ENCODE peak calls at places on chromosome 20, in seven cellular contexts. C is left ventricle myocardium inferior, J is GM23338, U is AG10803, I is tibial artery, N is PC-3, G is WERI-Rb-1. H is an unnamed sample.

GRCh38 chr20:59063358-59064213 is 21.0 kb upstream of the PRELID3B start:
- DNase-seq in N (no peak), U (peak), G (peak), J (no peak), I (no peak), C (peak), H (peak)

GRCh38 chr20:6764619-6765018 is 2.9 kb upstream of the BMP2 start:
- DNase-seq in G (no peak), C (no peak), N (no peak), J (no peak), U (no peak), I (no peak), H (no peak)

GRCh38 chr20:57779401-57780003 is 69.7 kb upstream of the PMEPA1 start:
- DNase-seq in C (no peak), U (no peak), G (no peak), I (no peak), N (peak), J (peak), H (no peak)

GRCh38 chr20:63272105-63273078 is at the start of gene ARFGAP1:
- DNase-seq in G (peak), C (peak), U (peak), N (peak), I (peak), J (peak), H (peak)

GRCh38 chr20:12970372-12970821 is 38.4 kb upstream of the SPTLC3 start:
- DNase-seq in C (no peak), J (peak), U (peak), G (peak), I (no peak), N (peak), H (no peak)

GRCh38 chr20:9514461-9515210 is at the start of gene LAMP5:
- DNase-seq in G (peak), U (peak), C (no peak), I (no peak), J (peak), N (peak), H (no peak)

GRCh38 chr20:32893878-32894483 is 35.3 kb downstream of the EFCAB8 start:
- DNase-seq in I (no peak), N (peak), U (no peak), G (peak), J (peak), C (no peak), H (no peak)

GRCh38 chr20:33209789-33210188 is 7.4 kb upstream of the BPIFA3 start:
- DNase-seq in J (peak), N (peak), I (peak), G (peak), U (peak), C (peak), H (peak)

GRCh38 chr20:63337786-63338420 is 23.2 kb downstream of the CHRNA4 start:
- DNase-seq in U (peak), C (no peak), J (no peak), I (no peak), N (no peak), G (no peak), H (no peak)

GRCh38 chr20:13220857-13221297 is at the start of gene ISM1:
- DNase-seq in N (no peak), C (no peak), G (no peak), U (no peak), J (peak), I (peak), H (peak)

GRCh38 chr20:16701296-16701695 is 28.5 kb upstream of the SNRPB2 start:
- DNase-seq in J (peak), G (peak), U (peak), C (no peak), N (peak), I (no peak), H (no peak)

GRCh38 chr20:40286991-40287531 is 402.0 kb downstream of the MAFB start:
- DNase-seq in U (no peak), J (no peak), G (no peak), N (no peak), I (peak), C (peak), H (peak)

GRCh38 chr20:48789781-48790544 is 37.8 kb downstream of the PREX1 start:
- DNase-seq in N (no peak), C (no peak), G (no peak), I (no peak), U (no peak), J (no peak), H (no peak)

GRCh38 chr20:3209946-3210317 is 634 bp downstream of the ITPA start:
- DNase-seq in J (no peak), I (no peak), U (peak), G (no peak), C (no peak), N (no peak), H (no peak)

GRCh38 chr20:44733341-44734069 is 12.2 kb upstream of the KCNK15 start:
- DNase-seq in C (peak), I (peak), N (peak), U (peak), G (peak), J (peak), H (peak)

GRCh38 chr20:53943522-53944291 is 126.7 kb downstream of the BCAS1 start:
- DNase-seq in C (no peak), N (peak), G (no peak), U (peak), I (no peak), J (peak), H (no peak)

GRCh38 chr20:41428285-41428684 is 61.7 kb upstream of the EMILIN3 start:
- DNase-seq in I (no peak), U (peak), N (peak), G (no peak), J (no peak), C (no peak), H (no peak)

GRCh38 chr20:49984426-49985153 is 1.8 kb downstream of the SNAI1 start:
- DNase-seq in G (no peak), J (no peak), N (no peak), C (no peak), U (no peak), I (no peak), H (no peak)

GRCh38 chr20:45588800-45589199 is 9.7 kb upstream of the WFDC8 start:
- DNase-seq in U (no peak), I (no peak), C (no peak), J (peak), N (peak), G (no peak), H (no peak)

GRCh38 chr20:53343433-53343832 is 250.2 kb downstream of the ZNF217 start:
- DNase-seq in I (no peak), J (no peak), C (no peak), G (no peak), N (no peak), U (no peak), H (no peak)

GRCh38 chr20:40692240-40693011 is 3.4 kb upstream of the MAFB start:
- DNase-seq in J (peak), G (no peak), N (no peak), I (no peak), U (no peak), C (no peak), H (no peak)

GRCh38 chr20:39874049-39874893 is 814.8 kb downstream of the MAFB start:
- DNase-seq in U (peak), J (peak), C (peak), G (peak), I (peak), N (peak), H (peak)

GRCh38 chr20:61057313-61058171 is 194.5 kb upstream of the CDH4 start:
- DNase-seq in U (no peak), I (peak), J (no peak), N (no peak), G (no peak), C (no peak), H (no peak)

GRCh38 chr20:49657118-49657901 is 56.4 kb downstream of the B4GALT5 start:
- DNase-seq in J (no peak), N (no peak), G (no peak), U (peak), I (no peak), C (no peak), H (peak)

GRCh38 chr20:5570442-5570841 is 179.8 kb upstream of the SHLD1 start:
- DNase-seq in U (no peak), N (no peak), J (no peak), G (no peak), I (no peak), C (no peak), H (no peak)

GRCh38 chr20:41618807-41619294 is 674 bp upstream of the CHD6 start:
- DNase-seq in N (no peak), I (no peak), J (peak), C (no peak), U (no peak), G (no peak), H (no peak)

DNA sequence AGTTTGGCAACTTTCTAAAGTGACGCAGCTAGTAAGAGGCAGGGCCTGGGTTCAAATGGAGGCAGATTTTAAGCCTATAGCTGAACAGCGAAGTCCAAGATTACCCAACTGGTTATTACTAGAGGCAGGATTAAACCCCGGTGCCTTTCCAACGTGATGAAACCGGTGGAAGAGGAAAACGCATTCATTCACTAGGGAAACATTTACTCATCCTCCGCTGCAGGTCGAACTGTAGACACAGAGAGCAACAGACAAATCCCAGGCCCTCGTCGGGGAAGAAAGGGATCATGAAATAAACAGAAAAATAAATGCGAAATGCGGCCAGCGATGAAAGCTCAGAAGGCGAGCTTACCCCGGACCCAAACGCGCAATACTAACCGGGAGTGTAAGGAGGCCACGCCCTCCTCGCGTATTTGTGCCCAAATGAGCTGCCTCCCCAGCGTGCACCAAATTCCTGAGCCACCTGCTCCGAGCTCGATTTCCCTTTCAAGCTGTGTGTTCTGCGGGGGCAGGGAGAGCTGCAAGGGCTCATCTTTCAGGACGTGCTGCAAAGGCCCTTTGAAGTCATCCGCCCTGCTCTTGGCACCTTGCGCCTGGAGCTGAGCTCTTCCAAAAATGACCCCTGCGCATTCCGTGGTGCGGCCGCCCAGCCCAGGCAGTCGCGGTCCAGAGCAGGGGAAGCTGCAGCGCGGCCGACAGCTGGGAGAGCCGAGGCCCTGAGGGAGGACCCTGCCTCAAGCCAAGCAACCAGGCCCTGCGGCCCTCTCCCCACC is 46.9 kb downstream of the PDYN start:
- DNase-seq in N (no peak), G (no peak), U (peak), J (peak), C (peak), I (no peak), H (peak)
- TF ChIP-seq CTCF in N (no peak), G (no peak), U (no peak), J (no peak), C (no peak), I (no peak), H (no peak)

GRCh38 chr20:46683620-46683938 is 5.7 kb downstream of the TP53RK start:
- DNase-seq in U (no peak), J (no peak), I (no peak), C (no peak), N (no peak), G (no peak), H (no peak)
- H3K4me3 ChIP-seq in U (peak), J (peak), I (peak), C (peak), N (no peak), G (peak), H (peak)

DNA sequence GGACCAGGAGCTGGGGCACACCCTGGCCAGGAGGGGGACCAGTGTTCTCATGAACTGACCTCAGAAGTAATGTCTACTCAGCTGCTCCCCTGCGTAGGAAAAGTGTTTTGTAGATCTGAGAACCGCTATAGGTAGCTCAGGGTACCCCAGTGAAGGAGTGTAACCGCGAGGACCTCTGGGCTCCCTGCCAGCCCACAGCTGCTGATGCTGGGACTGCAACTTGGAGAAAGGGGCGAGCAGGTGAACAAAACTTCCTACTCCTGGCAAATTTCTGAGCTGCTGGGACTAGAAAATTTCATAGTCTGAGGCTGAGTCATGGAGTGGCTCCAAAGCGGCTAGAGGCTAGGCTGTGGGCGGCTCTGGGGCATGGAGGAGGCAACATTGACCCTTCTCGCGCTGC is 51.9 kb downstream of the PYGB start:
- DNase-seq in I (no peak), N (peak), G (no peak), U (no peak), C (no peak), J (no peak), H (no peak)
- TF ChIP-seq CTCF in I (no peak), N (no peak), G (no peak), U (peak), C (no peak), J (no peak), H (no peak)

DNA sequence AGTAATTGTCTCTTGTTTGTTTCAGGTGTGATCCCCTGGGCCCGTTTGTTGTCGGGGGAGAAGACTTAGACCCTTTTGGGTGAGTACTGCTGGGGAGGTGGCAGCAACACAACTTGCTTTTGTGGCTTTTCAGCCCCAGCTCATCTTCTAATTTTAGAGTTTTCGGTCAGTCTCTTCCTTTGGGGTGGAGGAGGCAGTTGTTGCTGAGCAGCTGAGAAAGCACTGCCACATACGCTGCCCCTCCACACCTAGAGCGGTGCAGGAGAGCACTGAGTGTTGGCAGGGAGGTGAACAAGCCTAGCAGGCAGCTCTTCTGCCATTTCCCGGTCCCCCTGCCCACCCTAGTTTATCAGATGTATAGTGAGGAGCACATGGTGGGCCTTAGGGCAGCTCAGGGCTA is 21.7 kb downstream of the TMEM74B start:
- DNase-seq in N (no peak), I (no peak), G (no peak), J (no peak), C (no peak), U (no peak), H (no peak)
- H3K4me3 ChIP-seq in N (no peak), I (no peak), G (no peak), J (no peak), C (no peak), U (no peak), H (no peak)